ENCODE peak calls at places on chromosome X, in five cellular contexts. O, Q, R, A and W are unnamed samples. For H3K27me3 and H4K20me1, the result is how much of the 10 kb centered on the place peaks cover.

GRCh38 chrX:67288958-67289641 is 254.7 kb upstream of the AR start:
- DNase-seq in O (no peak), Q (peak), R (no peak), A (no peak), W (no peak)

GRCh38 chrX:148310402-148311200 is 189.8 kb upstream of the AFF2 start:
- DNase-seq in O (no peak), Q (no peak), R (no peak), A (no peak), W (no peak)

GRCh38 chrX:39705299-39705698 is 392.5 kb downstream of the BCOR start:
- DNase-seq in O (no peak), Q (no peak), R (peak), A (peak), W (no peak)

GRCh38 chrX:3713225-3713936 is at the start of gene PRKX:
- DNase-seq in O (no peak), Q (peak), R (peak), A (peak), W (peak)

GRCh38 chrX:137233478-137233877 is 199.7 kb upstream of the GPR101 start:
- DNase-seq in O (no peak), Q (no peak), R (no peak), A (no peak), W (no peak)

GRCh38 chrX:11666180-11666579 is 460 bp upstream of the ARHGAP6 start:
- DNase-seq in O (no peak), Q (peak), R (no peak), A (peak), W (no peak)

GRCh38 chrX:9767375-9767774 is 1.7 kb upstream of the GPR143 start:
- DNase-seq in O (peak), Q (no peak), R (no peak), A (no peak), W (no peak)

GRCh38 chrX:129695535-129695934 is 40.8 kb upstream of the APLN start:
- DNase-seq in O (no peak), Q (no peak), R (no peak), A (no peak), W (no peak)

GRCh38 chrX:19647159-19647558 is 131.9 kb upstream of the MAP3K15 start:
- DNase-seq in O (no peak), Q (no peak), R (no peak), A (no peak), W (no peak)

GRCh38 chrX:42519666-42520231 is 258.2 kb downstream of the PPP1R2C start:
- DNase-seq in O (no peak), Q (no peak), R (peak), A (peak), W (no peak)

GRCh38 chrX:113222305-113222704 is 381.7 kb upstream of the AMOT start:
- DNase-seq in O (no peak), Q (no peak), R (no peak), A (no peak), W (no peak)

GRCh38 chrX:39577976-39578962 is 519.5 kb downstream of the BCOR start:
- DNase-seq in O (no peak), Q (no peak), R (no peak), A (peak), W (no peak)

GRCh38 chrX:111445485-111445884 is 33.5 kb upstream of the DCX start:
- DNase-seq in O (peak), Q (peak), R (peak), A (peak), W (no peak)

GRCh38 chrX:97159916-97160800 is 276.4 kb downstream of the RPA4 start:
- DNase-seq in O (peak), Q (peak), R (no peak), A (no peak), W (no peak)

GRCh38 chrX:39903343-39903742 is 194.4 kb downstream of the BCOR start:
- DNase-seq in O (no peak), Q (no peak), R (peak), A (peak), W (no peak)

GRCh38 chrX:46840946-46841740 is 4.3 kb downstream of the RP2 start:
- DNase-seq in O (no peak), Q (no peak), R (no peak), A (peak), W (no peak)

GRCh38 chrX:19579485-19579884 is 64.2 kb upstream of the MAP3K15 start:
- DNase-seq in O (no peak), Q (no peak), R (peak), A (peak), W (no peak)

GRCh38 chrX:121308276-121308805 is 260.9 kb downstream of the GLUD2 start:
- DNase-seq in O (peak), Q (peak), R (no peak), A (peak), W (peak)

GRCh38 chrX:40358994-40359393 is 221.8 kb upstream of the ATP6AP2 start:
- DNase-seq in O (no peak), Q (no peak), R (no peak), A (no peak), W (no peak)

GRCh38 chrX:136268051-136269048 is 17.1 kb upstream of the MAP7D3 start:
- DNase-seq in O (peak), Q (peak), R (peak), A (peak), W (peak)

GRCh38 chrX:38817004-38817703 is 15.9 kb downstream of the MID1IP1 start:
- DNase-seq in O (no peak), Q (no peak), R (peak), A (peak), W (no peak)

GRCh38 chrX:8345473-8345872 is 119.2 kb upstream of the VCX3B start:
- DNase-seq in O (peak), Q (no peak), R (no peak), A (no peak), W (peak)

GRCh38 chrX:100994352-100995281 is 25.1 kb downstream of the ARL13A start:
- DNase-seq in O (peak), Q (no peak), R (peak), A (peak), W (peak)

GRCh38 chrX:24506082-24506481 is 41.0 kb downstream of the PDK3 start:
- DNase-seq in O (no peak), Q (no peak), R (peak), A (peak), W (peak)

GRCh38 chrX:68084765-68085164 is 348.5 kb downstream of the OPHN1 start:
- DNase-seq in O (no peak), Q (no peak), R (peak), A (peak), W (no peak)

GRCh38 chrX:96372313-96373046 is 312.2 kb upstream of the DIAPH2 start:
- DNase-seq in O (peak), Q (peak), R (peak), A (peak), W (peak)

GRCh38 chrX:13167444-13168207 is 123.2 kb upstream of the FAM9C start:
- DNase-seq in O (no peak), Q (peak), R (peak), A (peak), W (no peak)

GRCh38 chrX:149040873-149041535 is 464.1 kb downstream of the IDS start:
- DNase-seq in O (no peak), Q (no peak), R (no peak), A (peak), W (no peak)

GRCh38 chrX:112614640-112615039 is 65.1 kb downstream of the LHFPL1 start:
- DNase-seq in O (no peak), Q (peak), R (peak), A (peak), W (no peak)

GRCh38 chrX:18654873-18655836 is 16.8 kb downstream of the RS1 start:
- DNase-seq in O (peak), Q (no peak), R (no peak), A (no peak), W (no peak)

GRCh38 chrX:25029288-25029687 is 13.5 kb upstream of the ARX start:
- DNase-seq in O (no peak), Q (no peak), R (no peak), A (no peak), W (no peak)

GRCh38 chrX:123267220-123267619 is 83.1 kb downstream of the GRIA3 start:
- DNase-seq in O (no peak), Q (no peak), R (no peak), A (peak), W (no peak)

DNA sequence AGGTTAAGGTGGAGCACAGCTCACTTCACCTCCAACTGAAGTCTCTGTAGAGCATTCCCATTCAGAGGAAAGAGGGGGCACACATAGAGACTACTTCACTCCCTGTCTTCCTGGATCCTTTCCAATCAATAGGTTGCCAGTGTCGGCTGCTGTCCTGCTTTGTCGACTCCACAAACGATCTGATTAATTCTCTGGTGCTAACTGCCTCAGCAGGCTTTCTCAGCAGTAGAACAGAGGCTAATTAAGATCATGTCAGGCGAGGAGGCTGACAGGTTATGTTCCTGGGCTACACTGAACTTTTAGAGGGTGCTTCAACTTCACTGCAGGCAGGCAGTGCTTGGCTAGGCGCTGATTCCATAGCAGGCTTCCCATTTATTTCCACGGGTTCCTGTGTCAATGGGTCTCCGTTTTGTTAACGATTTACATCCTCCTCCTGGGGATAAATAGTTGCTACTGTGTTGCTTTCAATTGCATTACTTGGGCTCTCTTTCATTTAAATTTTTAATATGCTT is 79.2 kb downstream of the GRIA3 start:
- DNase-seq in O (no peak), Q (peak), R (no peak), A (no peak), W (no peak)
- H3K27me3 ChIP-seq in O (under half), Q (under half), R (under half), A (under half), W (under half)

DNA sequence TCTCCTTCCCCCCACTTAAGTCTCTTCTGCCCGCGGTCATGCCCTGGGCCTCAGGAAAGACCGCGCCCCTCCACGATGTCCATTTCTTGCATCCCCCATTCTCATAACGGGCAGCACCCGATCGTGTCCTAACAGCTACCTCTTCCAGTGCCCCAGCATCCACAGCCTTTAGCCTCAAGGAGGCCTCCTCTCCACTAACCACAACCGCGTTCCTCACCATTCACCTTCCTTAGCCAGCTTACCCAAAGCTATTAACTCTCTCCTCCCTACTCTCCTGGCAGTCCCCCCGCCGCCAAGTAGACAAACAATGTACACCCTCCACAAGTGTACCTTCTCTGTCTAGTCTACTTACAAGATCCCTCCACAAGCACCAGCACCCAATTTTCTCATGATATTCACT is 58.6 kb upstream of the PAGE5 start:
- DNase-seq in O (no peak), Q (peak), R (no peak), A (peak), W (peak)
- H2AFZ ChIP-seq in O (peak), Q (no peak), R (peak), A (peak), W (peak)

GRCh38 chrX:123968383-123969050 is 7.0 kb downstream of the STAG2 start:
- DNase-seq in O (no peak), Q (no peak), R (no peak), A (no peak), W (no peak)

GRCh38 chrX:123964155-123964554 is 2.6 kb downstream of the STAG2 start:
- DNase-seq in O (no peak), Q (no peak), R (peak), A (peak), W (no peak)

GRCh38 chrX:123971963-123972362 is 10.5 kb downstream of the STAG2 start:
- DNase-seq in O (no peak), Q (no peak), R (no peak), A (no peak), W (no peak)

GRCh38 chrX:123965712-123966111 is 4.2 kb downstream of the STAG2 start:
- DNase-seq in O (no peak), Q (no peak), R (no peak), A (no peak), W (no peak)

DNA sequence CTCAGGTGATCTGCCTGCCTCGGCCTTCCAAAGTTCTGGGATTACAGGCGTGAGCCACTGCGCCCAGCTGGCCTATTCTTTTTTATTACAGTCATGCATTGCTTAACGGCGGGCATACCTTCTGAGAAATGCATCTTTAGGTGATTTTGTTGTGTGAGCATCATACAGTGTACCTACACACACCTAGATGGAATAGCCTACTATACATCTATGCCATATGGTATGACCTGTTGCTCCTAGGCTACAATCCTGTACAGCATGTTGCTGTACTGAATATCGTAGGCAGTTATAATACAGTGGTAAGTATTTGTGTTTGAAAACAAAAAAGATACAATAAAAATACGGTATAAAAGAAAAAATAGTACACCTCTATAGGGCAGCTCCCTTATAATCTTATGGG is 6.0 kb downstream of the STAG2 start:
- DNase-seq in O (no peak), Q (no peak), R (no peak), A (no peak), W (no peak)
- H4K20me1 ChIP-seq in O (under half), Q (half or more), R (under half), A (under half), W (half or more)

DNA sequence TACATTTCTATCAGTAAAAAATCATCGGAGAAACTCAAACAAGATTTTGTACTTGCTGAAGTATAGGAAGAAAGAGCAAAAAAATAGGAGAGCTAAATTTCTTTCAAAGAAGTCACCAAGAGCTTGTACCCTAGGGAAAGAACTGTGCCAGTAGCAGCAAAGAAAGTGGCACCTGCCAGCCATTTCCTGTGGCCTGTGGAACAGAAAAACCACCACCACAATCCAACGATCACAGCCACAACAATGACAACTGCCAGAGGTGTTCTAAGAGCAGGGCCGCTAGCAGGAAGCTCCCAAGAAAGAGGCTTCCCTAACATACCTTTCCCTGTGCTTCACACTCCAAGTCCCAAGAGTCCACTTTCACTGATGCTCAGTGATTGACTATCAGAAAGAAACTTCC is 266.1 kb upstream of the GPC4 start:
- DNase-seq in O (no peak), Q (no peak), R (no peak), A (no peak), W (no peak)
- H3K27me3 ChIP-seq in O (under half), Q (under half), R (under half), A (under half), W (under half)

GRCh38 chrX:30741545-30741944 is 88.3 kb downstream of the GK start:
- DNase-seq in O (no peak), Q (peak), R (no peak), A (no peak), W (no peak)

GRCh38 chrX:30734782-30735181 is 81.6 kb downstream of the GK start:
- DNase-seq in O (no peak), Q (no peak), R (no peak), A (no peak), W (no peak)

GRCh38 chrX:30733852-30734660 is 80.8 kb downstream of the GK start:
- DNase-seq in O (no peak), Q (no peak), R (no peak), A (no peak), W (no peak)

DNA sequence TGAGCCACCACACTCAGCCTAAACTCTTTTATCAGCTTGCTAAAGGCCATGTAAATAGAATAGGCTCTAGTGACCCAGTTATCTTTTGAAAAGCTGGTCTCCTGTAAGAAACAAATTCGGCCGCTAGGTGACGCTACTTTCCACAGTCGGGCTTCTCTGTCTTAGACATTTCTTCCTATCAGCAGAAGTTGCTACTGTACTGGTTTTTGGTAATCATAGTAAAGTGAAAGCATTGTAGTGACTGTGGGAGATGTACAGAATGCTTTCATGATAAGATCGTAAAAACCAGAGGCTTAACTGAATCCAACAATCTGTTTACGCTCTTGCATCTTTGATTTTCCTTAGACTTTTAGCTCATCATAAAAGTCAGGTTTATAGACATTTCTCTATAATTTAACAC is 82.6 kb downstream of the GK start:
- DNase-seq in O (peak), Q (peak), R (peak), A (peak), W (no peak)
- H2AFZ ChIP-seq in O (no peak), Q (no peak), R (no peak), A (peak), W (no peak)

DNA sequence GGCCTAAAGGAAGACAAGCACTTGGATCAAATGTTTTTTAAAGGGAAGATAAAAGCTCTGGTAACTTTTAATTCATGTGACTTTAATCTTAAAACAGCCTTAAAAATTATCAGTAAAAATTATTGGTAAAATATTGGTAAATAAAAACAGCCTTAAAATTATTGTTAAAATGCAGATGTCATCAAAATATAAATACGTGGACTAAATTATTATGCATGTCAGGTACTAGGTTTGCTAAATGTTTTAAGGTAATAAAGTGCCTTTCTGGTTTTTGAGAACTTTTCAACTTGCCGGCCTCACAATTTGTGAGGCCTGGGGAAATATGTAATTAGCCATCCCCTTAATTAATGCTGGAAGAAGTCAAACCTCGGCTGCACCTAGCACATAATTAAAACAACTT is 147.7 kb downstream of the PRR32 start:
- DNase-seq in O (no peak), Q (no peak), R (no peak), A (no peak), W (no peak)
- H4K20me1 ChIP-seq in O (under half), Q (under half), R (under half), A (under half), W (under half)

DNA sequence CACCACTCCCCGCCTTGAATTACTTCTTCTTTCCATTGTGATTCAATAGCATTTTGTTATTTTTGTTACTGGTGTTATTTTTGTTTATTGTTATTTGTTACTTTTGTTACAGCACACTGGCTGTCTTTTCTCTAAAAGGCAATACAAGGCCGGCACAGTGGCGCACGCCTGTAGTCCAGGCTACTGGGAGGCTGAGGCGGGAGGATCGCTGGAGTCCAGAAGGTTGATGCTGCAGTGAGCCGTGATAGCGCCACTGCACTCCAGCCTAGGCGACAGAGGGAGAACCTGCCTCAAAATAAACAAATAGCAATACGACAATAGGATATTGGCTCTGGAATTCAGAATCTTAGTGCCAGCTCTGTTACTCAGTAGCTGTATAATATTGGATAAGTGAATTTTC is 1.0 kb upstream of the MED12 start:
- DNase-seq in O (no peak), Q (no peak), R (no peak), A (no peak), W (no peak)
- H3K27me3 ChIP-seq in O (under half), Q (under half), R (under half), A (under half), W (under half)

GRCh38 chrX:74925210-74926088 is at the start of gene NEXMIF:
- DNase-seq in O (peak), Q (peak), R (no peak), A (peak), W (peak)

GRCh38 chrX:74922922-74923321 is 2.3 kb downstream of the NEXMIF start:
- DNase-seq in O (no peak), Q (no peak), R (no peak), A (no peak), W (no peak)

GRCh38 chrX:74924449-74925209 is 623 bp downstream of the NEXMIF start:
- DNase-seq in O (no peak), Q (peak), R (no peak), A (peak), W (no peak)

GRCh38 chrX:74923942-74924448 is 1.3 kb downstream of the NEXMIF start:
- DNase-seq in O (no peak), Q (peak), R (no peak), A (peak), W (no peak)
- H2AFZ ChIP-seq in O (no peak), Q (peak), R (peak), A (no peak), W (no peak)

GRCh38 chrX:154363706-154364439 is 10.6 kb downstream of the FLNA start:
- DNase-seq in O (no peak), Q (no peak), R (no peak), A (no peak), W (no peak)
- H4K20me1 ChIP-seq in O (under half), Q (half or more), R (half or more), A (under half), W (under half)

GRCh38 chrX:107000013-107000515 is at the start of gene MORC4:
- DNase-seq in O (peak), Q (peak), R (peak), A (peak), W (peak)
- H3K27me3 ChIP-seq in O (under half), Q (under half), R (under half), A (under half), W (under half)